ENCODE peak calls at places on chromosome 22, in six cellular contexts. S is neuronal stem cell, J is H1, H is cardiac muscle cell, U is endothelial cell of umbilical vein, X is body of pancreas. M is an unnamed sample.

GRCh38 chr22:35633520-35633919 is 14.7 kb upstream of the APOL6 start:
- DNase-seq in U (no peak), H (no peak), X (no peak), J (no peak), S (no peak), M (no peak)

GRCh38 chr22:46875089-46875488 is 112.6 kb downstream of the TBC1D22A start:
- DNase-seq in H (no peak), S (no peak), X (no peak), U (no peak), J (no peak), M (no peak)

GRCh38 chr22:12601870-12602779 is 2925.9 kb upstream of the OR11H1 start:
- DNase-seq in U (no peak), J (no peak), S (no peak), H (no peak), X (no peak), M (no peak)

GRCh38 chr22:47310601-47311000 is 548.2 kb downstream of the TBC1D22A start:
- DNase-seq in S (no peak), X (no peak), J (no peak), H (no peak), U (no peak), M (no peak)

GRCh38 chr22:50674127-50674493 is 1.5 kb downstream of the SHANK3 start:
- DNase-seq in J (no peak), U (no peak), H (peak; percentile 45), X (no peak), S (no peak), M (peak; percentile 48)

GRCh38 chr22:36758792-36759271 is 17.1 kb downstream of the IFT27 start:
- DNase-seq in J (no peak), U (no peak), S (no peak), H (no peak), X (no peak), M (peak; percentile 1)

GRCh38 chr22:16562711-16563554 is 29.7 kb downstream of the CCT8L2 start:
- DNase-seq in S (no peak), U (no peak), H (no peak), J (no peak), X (no peak), M (no peak)

GRCh38 chr22:26553056-26553752 is 36.7 kb downstream of the TPST2 start:
- DNase-seq in U (peak; percentile 72), X (peak; percentile 84), J (no peak), S (no peak), H (no peak), M (no peak)

GRCh38 chr22:28171713-28172112 is 252.7 kb upstream of the PITPNB start:
- DNase-seq in S (no peak), J (no peak), H (no peak), X (no peak), U (no peak), M (no peak)

GRCh38 chr22:46299101-46299500 is 2.4 kb downstream of the GTSE1 start:
- DNase-seq in X (no peak), J (no peak), H (no peak), U (no peak), S (no peak), M (no peak)

GRCh38 chr22:35215993-35216392 is 41.3 kb upstream of the HMGXB4 start:
- DNase-seq in J (no peak), H (no peak), U (no peak), X (no peak), S (no peak), M (no peak)

GRCh38 chr22:35484651-35485372 is 55.8 kb upstream of the RASD2 start:
- DNase-seq in H (no peak), S (no peak), J (no peak), U (no peak), X (no peak), M (no peak)

GRCh38 chr22:17369553-17370035 is 334 bp downstream of the CECR2 start:
- DNase-seq in X (peak; percentile 54), U (no peak), J (no peak), H (peak; percentile 86), S (peak; percentile 57), M (no peak)

GRCh38 chr22:27554106-27554814 is 247.3 kb downstream of the MN1 start:
- DNase-seq in S (no peak), U (peak; percentile 10), X (no peak), H (no peak), J (no peak), M (peak; percentile 88)

GRCh38 chr22:26835929-26836528 is 178.6 kb downstream of the MIAT start:
- DNase-seq in U (peak; percentile 42), S (peak; percentile 84), H (peak; percentile 17), J (peak; percentile 78), X (peak; percentile 68), M (peak; percentile 77)

GRCh38 chr22:20998411-20999336 is 3.2 kb downstream of the THAP7 start:
- DNase-seq in H (no peak), S (no peak), J (no peak), U (no peak), X (no peak), M (no peak)

GRCh38 chr22:46990937-46991520 is 228.6 kb downstream of the TBC1D22A start:
- DNase-seq in J (no peak), U (no peak), H (no peak), X (no peak), S (no peak), M (no peak)

GRCh38 chr22:31637375-31637937 is 24.6 kb downstream of the PISD start:
- DNase-seq in X (no peak), H (peak; percentile 20), U (no peak), J (no peak), S (no peak), M (no peak)

GRCh38 chr22:41820447-41820846 is 12.5 kb upstream of the SREBF2 start:
- DNase-seq in H (no peak), S (no peak), X (no peak), U (no peak), J (no peak), M (no peak)

GRCh38 chr22:32281092-32281491 is 25.9 kb upstream of the SLC5A4 start:
- DNase-seq in H (no peak), S (no peak), J (no peak), X (no peak), U (no peak), M (no peak)

DNA sequence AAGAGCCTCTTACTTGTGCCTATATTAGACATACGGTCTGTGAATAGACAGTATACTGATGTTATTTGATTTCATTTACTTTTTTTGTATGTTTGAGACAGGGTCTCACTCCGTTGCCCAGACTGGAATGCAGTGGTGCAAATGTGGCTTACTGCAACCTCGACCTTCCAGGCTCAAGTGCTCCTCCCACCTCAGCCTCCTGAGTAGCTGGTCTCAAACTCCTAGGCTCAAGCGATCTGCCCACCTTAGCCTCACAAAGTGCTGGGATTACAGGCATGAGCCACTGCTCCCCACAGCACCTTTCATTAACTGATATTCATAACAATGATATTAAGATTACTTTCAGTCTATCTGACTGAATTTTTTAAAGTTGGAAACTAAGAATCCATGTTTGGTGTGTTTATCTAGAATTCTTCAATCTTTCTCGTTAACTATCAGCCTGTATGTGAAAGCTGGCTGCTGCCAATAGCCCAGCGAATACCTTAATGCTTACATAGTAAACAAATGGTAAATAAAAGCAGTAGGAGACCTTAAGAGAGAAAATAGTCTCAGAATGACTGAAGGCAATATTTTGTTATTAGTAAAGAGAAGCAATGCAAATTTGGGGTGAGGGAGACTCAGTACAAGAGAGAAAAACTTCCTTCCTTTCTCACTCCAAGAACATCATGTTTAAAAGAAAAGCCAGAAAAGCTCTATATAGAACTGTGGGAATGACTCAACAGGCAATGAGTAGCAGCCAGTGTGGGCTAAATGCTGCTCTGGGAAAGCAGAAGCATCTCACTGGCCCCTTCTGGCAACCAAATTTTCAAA is 101.9 kb downstream of the MRTFA start:
- DNase-seq in S (no peak), X (no peak), U (peak; percentile 39), H (no peak), J (no peak), M (no peak)
- H3K4me1 ChIP-seq in S (peaks cover 5% of the 10 kb centered on the region), X (peaks cover 37% of the 10 kb centered on the region), U (peaks cover 18% of the 10 kb centered on the region), H (peaks cover 39% of the 10 kb centered on the region), J (no peaks in the 10 kb centered on the region), M (peaks cover 32% of the 10 kb centered on the region)

GRCh38 chr22:23187871-23188700 is 7.8 kb downstream of the BCR start:
- DNase-seq in S (no peak), X (no peak), H (no peak), J (no peak), U (peak; percentile 82), M (no peak)

GRCh38 chr22:23184764-23185113 is 4.4 kb downstream of the BCR start:
- DNase-seq in H (no peak), U (no peak), J (no peak), S (no peak), X (no peak), M (no peak)

GRCh38 chr22:23184100-23184763 is 3.9 kb downstream of the BCR start:
- DNase-seq in S (no peak), X (no peak), U (no peak), J (no peak), H (no peak), M (no peak)

GRCh38 chr22:23190526-23190925 is 10.2 kb downstream of the BCR start:
- DNase-seq in X (no peak), H (no peak), U (no peak), S (no peak), J (no peak), M (no peak)

DNA sequence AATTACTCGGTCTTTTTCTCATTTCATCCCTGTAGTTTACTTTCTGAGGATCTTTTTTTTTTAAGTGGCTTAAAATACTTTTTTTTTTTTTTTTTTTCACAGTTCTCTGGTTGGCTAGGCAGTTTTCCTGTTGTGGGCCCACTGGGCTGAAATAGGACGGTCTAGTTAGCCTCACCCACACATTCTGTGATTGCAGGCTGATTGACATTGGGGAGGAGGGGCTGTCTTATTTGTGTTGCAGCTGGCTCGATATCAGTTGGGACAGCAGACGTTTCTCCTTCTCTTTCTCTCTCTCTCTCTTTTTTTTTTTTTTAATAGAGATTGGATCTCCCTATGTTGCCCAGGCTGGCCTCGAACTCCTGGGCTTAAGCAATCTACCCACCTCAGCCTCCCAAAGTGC is 6.9 kb downstream of the BCR start:
- DNase-seq in U (peak; percentile 45), H (no peak), J (no peak), X (no peak), S (no peak), M (no peak)
- H3K4me1 ChIP-seq in U (peaks cover 47% of the 10 kb centered on the region), H (peaks cover 24% of the 10 kb centered on the region), J (peaks cover 20% of the 10 kb centered on the region), X (peaks cover 38% of the 10 kb centered on the region), S (peaks cover 18% of the 10 kb centered on the region), M (no peaks in the 10 kb centered on the region)

GRCh38 chr22:24590596-24591173 is 2.2 kb downstream of the LRRC75B start:
- DNase-seq in H (no peak), X (no peak), S (no peak), U (no peak), J (no peak), M (no peak)
- H3K4me1 ChIP-seq in H (no peaks in the 10 kb centered on the region), X (peaks cover 60% of the 10 kb centered on the region), S (peaks cover 19% of the 10 kb centered on the region), U (peaks cover 7% of the 10 kb centered on the region), J (no peaks in the 10 kb centered on the region), M (peaks cover 4% of the 10 kb centered on the region)

GRCh38 chr22:44632823-44633478 is 69.1 kb upstream of the PRR5 start:
- DNase-seq in U (no peak), S (no peak), X (no peak), J (no peak), H (no peak), M (no peak)
- H3K4me1 ChIP-seq in U (no peaks in the 10 kb centered on the region), S (no peaks in the 10 kb centered on the region), X (no peaks in the 10 kb centered on the region), J (no peaks in the 10 kb centered on the region), H (no peaks in the 10 kb centered on the region), M (no peaks in the 10 kb centered on the region)

GRCh38 chr22:40218723-40219294 is 41.1 kb downstream of the TNRC6B start:
- DNase-seq in H (no peak), J (no peak), U (no peak), X (no peak), S (no peak), M (no peak)
- H3K4me1 ChIP-seq in H (peaks cover 16% of the 10 kb centered on the region), J (peaks cover 18% of the 10 kb centered on the region), U (peaks cover 24% of the 10 kb centered on the region), X (peaks cover 31% of the 10 kb centered on the region), S (peaks cover 3% of the 10 kb centered on the region), M (peaks cover 32% of the 10 kb centered on the region)

GRCh38 chr22:48337957-48338792 is 1489.5 kb downstream of the BRD1 start:
- DNase-seq in X (peak; percentile 0), H (no peak), S (no peak), J (no peak), U (no peak), M (no peak)
- H3K4me1 ChIP-seq in X (no peaks in the 10 kb centered on the region), H (no peaks in the 10 kb centered on the region), S (no peaks in the 10 kb centered on the region), J (no peaks in the 10 kb centered on the region), U (no peaks in the 10 kb centered on the region), M (no peaks in the 10 kb centered on the region)